ENCODE peak calls at places on chromosome 21, in eight cellular contexts. T, G, L, R, P, W, Y and K are unnamed samples.

GRCh38 chr21:32392299-32392879 is 423 bp downstream of the URB1 start:
- DNase-seq in T (no peak), G (peak; percentile 51), L (peak; percentile 57), R (peak; percentile 19), P (no peak), W (peak; percentile 16), Y (peak; percentile 23), K (peak; percentile 30)

GRCh38 chr21:37914211-37914900 is 1.9 kb downstream of the KCNJ6 start:
- DNase-seq in T (no peak), G (peak; percentile 43), L (no peak), R (peak; percentile 74), P (no peak), W (peak; percentile 19), Y (peak; percentile 85), K (no peak)

GRCh38 chr21:18840239-18840638 is 436.7 kb upstream of the TMPRSS15 start:
- DNase-seq in T (peak; percentile 0), G (no peak), L (peak; percentile 67), R (peak; percentile 10), P (no peak), W (no peak), Y (peak; percentile 5), K (peak; percentile 47)

GRCh38 chr21:29581393-29581792 is 282.7 kb downstream of the BACH1 start:
- DNase-seq in T (no peak), G (no peak), L (no peak), R (peak; percentile 30), P (no peak), W (no peak), Y (no peak), K (no peak)

GRCh38 chr21:33348728-33349127 is 24.0 kb downstream of the IFNAR1 start:
- DNase-seq in T (no peak), G (no peak), L (no peak), R (no peak), P (no peak), W (peak; percentile 19), Y (no peak), K (no peak)

GRCh38 chr21:17949395-17949794 is 130.2 kb upstream of the C21orf91 start:
- DNase-seq in T (no peak), G (no peak), L (no peak), R (no peak), P (no peak), W (no peak), Y (no peak), K (no peak)

GRCh38 chr21:21714396-21714795 is 716.2 kb downstream of the NCAM2 start:
- DNase-seq in T (no peak), G (peak; percentile 85), L (no peak), R (no peak), P (no peak), W (peak; percentile 95), Y (no peak), K (no peak)

GRCh38 chr21:32687946-32688345 is 39.9 kb downstream of the SYNJ1 start:
- DNase-seq in T (no peak), G (no peak), L (peak; percentile 62), R (no peak), P (no peak), W (no peak), Y (peak; percentile 16), K (peak; percentile 11)

GRCh38 chr21:17003763-17004373 is 509.0 kb upstream of the CXADR start:
- DNase-seq in T (no peak), G (peak; percentile 42), L (no peak), R (no peak), P (peak; percentile 13), W (peak; percentile 77), Y (no peak), K (no peak)

GRCh38 chr21:14979264-14979663 is 85.5 kb downstream of the NRIP1 start:
- DNase-seq in T (no peak), G (no peak), L (no peak), R (no peak), P (no peak), W (no peak), Y (no peak), K (no peak)

GRCh38 chr21:25461730-25462129 is 145.6 kb downstream of the MRPL39 start:
- DNase-seq in T (no peak), G (no peak), L (no peak), R (no peak), P (no peak), W (peak; percentile 48), Y (no peak), K (no peak)

GRCh38 chr21:32520885-32521735 is 64.2 kb downstream of the TCP10L start:
- DNase-seq in T (no peak), G (peak; percentile 98), L (no peak), R (peak; percentile 40), P (peak; percentile 19), W (peak; percentile 96), Y (no peak), K (no peak)

GRCh38 chr21:33587792-33588484 is 546 bp downstream of the DONSON start:
- DNase-seq in T (no peak), G (peak; percentile 64), L (peak; percentile 73), R (peak; percentile 64), P (no peak), W (peak; percentile 26), Y (peak; percentile 64), K (peak; percentile 57)

GRCh38 chr21:46100020-46100419 is 2.1 kb downstream of the COL6A2 start:
- DNase-seq in T (no peak), G (no peak), L (no peak), R (no peak), P (no peak), W (no peak), Y (no peak), K (no peak)

GRCh38 chr21:46108827-46109226 is 10.9 kb downstream of the COL6A2 start:
- DNase-seq in T (no peak), G (no peak), L (no peak), R (no peak), P (no peak), W (no peak), Y (no peak), K (no peak)

GRCh38 chr21:46099476-46099875 is 1.6 kb downstream of the COL6A2 start:
- DNase-seq in T (no peak), G (peak; percentile 74), L (no peak), R (peak; percentile 55), P (no peak), W (no peak), Y (peak; percentile 34), K (no peak)

GRCh38 chr21:46100426-46100825 is 2.5 kb downstream of the COL6A2 start:
- DNase-seq in T (no peak), G (peak; percentile 90), L (no peak), R (peak; percentile 5), P (no peak), W (peak; percentile 71), Y (no peak), K (no peak)

DNA sequence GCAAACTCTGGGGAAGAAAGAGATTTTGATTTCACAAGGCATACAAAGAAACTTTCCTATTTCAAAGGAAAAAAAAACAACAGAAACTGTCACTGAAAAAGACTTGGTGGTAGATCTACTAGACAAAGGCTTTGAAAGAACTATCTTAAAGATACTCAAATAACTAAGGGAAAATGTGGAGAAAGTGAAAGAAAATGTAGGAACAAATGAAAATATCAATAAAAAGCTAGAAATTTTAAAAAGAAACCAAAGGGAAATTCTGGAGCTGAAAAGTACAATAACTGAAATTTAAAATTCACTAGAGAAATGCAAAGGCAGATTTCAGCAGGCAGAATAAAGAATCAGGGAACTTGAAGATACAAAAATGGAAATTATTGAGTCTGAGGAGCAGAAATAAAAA is 6.2 kb downstream of the COL6A2 start:
- DNase-seq in T (no peak), G (no peak), L (no peak), R (no peak), P (no peak), W (no peak), Y (no peak), K (no peak)
- H3K79me2 ChIP-seq in T (peaks cover 5% of the 10 kb centered on the region), G (peaks cover 99% of the 10 kb centered on the region), L (no peaks in the 10 kb centered on the region), R (peaks cover 98% of the 10 kb centered on the region), P (no peaks in the 10 kb centered on the region), W (peaks cover 99% of the 10 kb centered on the region), Y (no peaks in the 10 kb centered on the region), K (no peaks in the 10 kb centered on the region)

GRCh38 chr21:45136927-45137611 is 62.7 kb downstream of the ADARB1 start:
- DNase-seq in T (peak; percentile 57), G (peak; percentile 89), L (peak; percentile 90), R (peak; percentile 93), P (peak; percentile 52), W (peak; percentile 80), Y (peak; percentile 92), K (peak; percentile 79)
- H3K79me2 ChIP-seq in T (no peaks in the 10 kb centered on the region), G (peaks cover 26% of the 10 kb centered on the region), L (no peaks in the 10 kb centered on the region), R (no peaks in the 10 kb centered on the region), P (no peaks in the 10 kb centered on the region), W (no peaks in the 10 kb centered on the region), Y (no peaks in the 10 kb centered on the region), K (no peaks in the 10 kb centered on the region)

DNA sequence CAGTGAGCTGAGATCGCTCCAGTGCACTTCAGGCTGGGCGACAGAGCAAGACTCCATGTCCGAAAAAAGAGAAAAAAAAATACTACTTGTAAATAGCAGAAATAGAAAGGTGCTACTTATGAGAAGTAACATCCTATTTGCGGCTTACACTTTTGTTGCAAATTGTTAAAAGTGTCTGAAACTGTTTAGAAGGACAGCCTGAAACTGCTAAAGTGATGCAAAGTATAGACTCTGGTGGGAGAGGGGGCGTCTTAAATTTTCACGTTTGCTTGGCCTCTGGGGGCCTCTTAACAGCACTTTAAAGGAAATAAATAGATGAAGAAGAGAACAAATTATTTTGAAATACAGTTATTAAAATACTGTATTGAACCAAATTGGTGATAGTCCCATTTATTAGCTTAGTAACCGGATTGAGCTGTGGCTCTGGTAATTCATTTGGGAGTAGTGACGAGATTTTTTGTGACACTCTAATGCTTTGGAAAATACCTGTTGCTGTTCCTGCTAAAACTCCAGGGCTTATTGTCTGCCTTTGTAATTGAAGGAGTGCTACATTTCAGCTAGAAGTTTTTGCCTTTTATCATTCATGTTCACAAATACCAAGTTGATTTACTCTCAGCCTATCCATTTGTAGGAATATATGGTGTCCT is 6.1 kb downstream of the PKNOX1 start:
- DNase-seq in T (no peak), G (no peak), L (peak; percentile 53), R (no peak), P (no peak), W (no peak), Y (no peak), K (no peak)
- H3K79me2 ChIP-seq in T (peaks cover 46% of the 10 kb centered on the region), G (peaks cover 100% of the 10 kb centered on the region), L (peaks cover 44% of the 10 kb centered on the region), R (peaks cover 99% of the 10 kb centered on the region), P (peaks cover 78% of the 10 kb centered on the region), W (peaks cover 71% of the 10 kb centered on the region), Y (peaks cover 93% of the 10 kb centered on the region), K (peaks cover 70% of the 10 kb centered on the region)

DNA sequence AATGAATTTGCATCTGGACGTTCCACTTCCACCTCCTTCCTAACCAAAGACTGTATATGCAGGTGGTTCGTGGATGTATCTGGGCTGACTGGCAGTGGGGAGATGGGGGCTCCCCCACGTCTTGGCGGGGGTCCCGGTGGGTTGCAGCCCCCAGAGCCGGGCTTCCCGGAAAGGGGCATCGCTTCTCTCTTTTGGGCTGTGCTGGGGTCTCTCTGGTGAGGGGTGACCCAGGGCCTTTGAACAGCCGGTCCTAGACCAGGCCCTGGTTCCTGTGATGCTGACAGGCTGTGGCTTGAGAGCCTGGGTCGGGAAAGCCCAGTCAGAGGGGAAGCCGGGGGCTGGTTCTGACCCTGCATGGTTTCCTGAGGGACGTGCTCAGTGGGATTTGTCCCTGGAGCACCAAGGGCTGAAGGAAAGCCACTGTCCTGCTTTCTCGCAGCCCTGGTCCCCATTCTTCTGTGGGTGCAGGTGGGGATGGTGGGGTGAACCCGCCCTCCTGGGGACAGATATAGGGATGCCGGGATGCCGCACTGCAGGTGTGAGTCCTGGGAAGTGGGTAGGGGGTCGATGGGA is 29.8 kb downstream of the COL18A1 start:
- DNase-seq in T (no peak), G (no peak), L (no peak), R (no peak), P (no peak), W (no peak), Y (no peak), K (no peak)
- H3K79me2 ChIP-seq in T (peaks cover 23% of the 10 kb centered on the region), G (no peaks in the 10 kb centered on the region), L (no peaks in the 10 kb centered on the region), R (peaks cover 50% of the 10 kb centered on the region), P (peaks cover 8% of the 10 kb centered on the region), W (peaks cover 2% of the 10 kb centered on the region), Y (peaks cover 80% of the 10 kb centered on the region), K (no peaks in the 10 kb centered on the region)